ENCODE peak calls at places on chromosomes 1 and 21, in six cellular contexts. U is neural progenitor cell, E is IMR-90, P is RWPE2, Y is H1, H is testis. W is an unnamed sample.

GRCh38 chr1:167109125-167109524 is 15.2 kb downstream of the STYXL2 start:
- DNase-seq in Y (no peak), E (no peak), H (no peak), P (no peak), U (no peak), W (no peak)

GRCh38 chr1:54404939-54405880 is 984 bp downstream of the SSBP3 start:
- DNase-seq in H (peak; percentile 41), U (peak; percentile 71), E (no peak), P (no peak), Y (no peak), W (peak; percentile 55)

GRCh38 chr1:100535264-100535663 is 2.7 kb upstream of the GPR88 start:
- DNase-seq in E (no peak), H (no peak), P (no peak), Y (no peak), U (no peak), W (no peak)

GRCh38 chr1:34929497-34929852 is at the start of gene DLGAP3:
- DNase-seq in Y (no peak), P (no peak), H (no peak), E (no peak), U (peak; percentile 83), W (no peak)

GRCh38 chr1:28926629-28927441 is 12.5 kb downstream of the EPB41 start:
- DNase-seq in Y (no peak), H (no peak), P (no peak), E (peak; percentile 4), U (peak; percentile 23), W (no peak)

GRCh38 chr1:6770727-6771567 is 14.3 kb upstream of the CAMTA1 start:
- DNase-seq in P (no peak), U (peak; percentile 23), Y (peak; percentile 17), H (no peak), E (peak; percentile 50), W (no peak)

GRCh38 chr1:43074709-43075108 is 97.4 kb downstream of the EBNA1BP2 start:
- DNase-seq in P (no peak), E (no peak), U (peak; percentile 1), H (no peak), Y (no peak), W (no peak)

GRCh38 chr21:42463861-42464515 is 32.0 kb downstream of the RSPH1 start:
- DNase-seq in U (no peak), Y (no peak), E (peak; percentile 68), P (no peak), H (peak; percentile 78), W (peak; percentile 58)

GRCh38 chr1:240806201-240806745 is 194.3 kb upstream of the GREM2 start:
- DNase-seq in Y (no peak), E (peak; percentile 37), H (no peak), P (no peak), U (no peak), W (no peak)

GRCh38 chr1:19864304-19865160 is 17.7 kb upstream of the OTUD3 start:
- DNase-seq in Y (no peak), U (no peak), E (no peak), H (no peak), P (no peak), W (no peak)

DNA sequence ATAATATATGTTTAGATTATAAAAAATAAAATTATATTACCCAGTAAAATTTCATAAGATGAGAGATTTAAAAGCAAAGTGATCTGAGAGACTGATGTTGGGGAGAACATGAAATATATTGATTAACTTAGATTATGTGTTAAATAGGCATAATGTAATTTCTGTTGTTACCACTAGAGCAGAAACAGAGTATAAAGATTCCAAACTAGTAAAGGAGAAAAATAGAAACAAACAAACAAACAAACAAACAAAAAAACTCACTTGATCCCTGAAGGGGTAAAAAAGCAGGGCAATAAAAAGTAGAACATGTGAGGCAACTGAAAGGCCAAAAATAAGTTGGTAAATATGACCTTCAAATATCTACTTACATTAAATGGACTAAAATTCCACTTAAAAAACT is 640.4 kb upstream of the RGS18 start:
- DNase-seq in H (no peak), Y (no peak), P (no peak), E (no peak), U (no peak), W (no peak)
- TF ChIP-seq CTCF in H (no peak), Y (no peak), P (no peak), E (no peak), U (peak; percentile 16), W (no peak)

GRCh38 chr1:156484480-156485058 is 16.0 kb downstream of the MEF2D start:
- DNase-seq in P (no peak), Y (no peak), E (no peak), U (no peak), H (no peak), W (no peak)
- H3K4me1 ChIP-seq in P (no peaks in the 10 kb centered on the region), Y (peaks cover 22% of the 10 kb centered on the region), E (peaks cover 18% of the 10 kb centered on the region), U (peaks cover 11% of the 10 kb centered on the region), H (peaks cover 12% of the 10 kb centered on the region), W (peaks cover 72% of the 10 kb centered on the region)

DNA sequence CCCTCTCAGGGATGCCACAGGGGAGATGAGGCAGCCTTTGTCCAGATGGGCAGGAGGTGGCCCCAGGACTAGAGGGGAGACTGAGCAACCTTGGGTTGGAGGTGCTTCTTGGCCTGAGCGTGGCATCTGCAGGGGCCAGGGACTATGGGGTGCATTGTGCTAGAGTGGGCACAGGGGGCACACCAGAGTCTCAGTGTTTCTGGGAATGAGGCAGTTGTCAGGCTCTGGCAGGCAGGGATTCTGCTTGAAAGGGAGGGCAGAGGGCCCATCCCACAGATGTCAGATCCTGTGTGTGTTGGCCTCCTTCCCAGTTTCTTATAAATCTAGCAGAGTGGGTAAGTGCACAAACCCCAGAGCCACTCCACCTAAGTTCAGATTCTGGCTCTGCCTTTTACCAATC is 13.7 kb downstream of the LGR6 start:
- DNase-seq in H (peak; percentile 32), U (peak; percentile 45), E (peak; percentile 73), Y (no peak), P (no peak), W (no peak)
- TF ChIP-seq CTCF in H (no peak), U (peak; percentile 39), E (peak; percentile 22), Y (peak; percentile 59), P (peak; percentile 17), W (no peak)

GRCh38 chr1:32758177-32758794 is 55.7 kb upstream of the SYNC start:
- DNase-seq in U (no peak), P (no peak), Y (no peak), H (no peak), E (no peak), W (no peak)
- H3K4me1 ChIP-seq in U (peaks cover 38% of the 10 kb centered on the region), P (peaks cover 62% of the 10 kb centered on the region), Y (peaks cover 65% of the 10 kb centered on the region), H (peaks cover 40% of the 10 kb centered on the region), E (peaks cover 32% of the 10 kb centered on the region), W (peaks cover 59% of the 10 kb centered on the region)

GRCh38 chr1:89151021-89151420 is 24.8 kb downstream of the GBP7 start:
- DNase-seq in U (no peak), P (no peak), E (no peak), Y (no peak), H (no peak), W (no peak)

GRCh38 chr1:89147707-89148106 is 21.8 kb upstream of the GBP2 start:
- DNase-seq in E (no peak), Y (no peak), P (no peak), H (no peak), U (no peak), W (no peak)

GRCh38 chr1:89149976-89150375 is 24.1 kb upstream of the GBP2 start:
- DNase-seq in U (no peak), P (no peak), E (no peak), H (no peak), Y (no peak), W (no peak)

GRCh38 chr1:89148259-89148658 is 22.3 kb upstream of the GBP2 start:
- DNase-seq in U (no peak), H (no peak), Y (no peak), E (no peak), P (no peak), W (no peak)

GRCh38 chr1:89149229-89149628 is 23.3 kb upstream of the GBP2 start:
- DNase-seq in P (no peak), U (peak; percentile 49), Y (no peak), E (peak; percentile 43), H (peak; percentile 48), W (no peak)
- TF ChIP-seq CTCF in P (peak; percentile 25), U (peak; percentile 32), Y (peak; percentile 35), E (peak; percentile 41), H (no peak), W (peak; percentile 20)

W was measured in lower lobe of right lung.